ENCODE peak calls at places on chromosomes 7 and 10, in seven cellular contexts. One of them, this sample, is unnamed.

GRCh38 chr10:137031-137430 is 1.8 kb downstream of the ZMYND11 start:
- DNase-seq in mesothelial cell of epicardium: no peak
- DNase-seq in mucosa of descending colon: no peak
- DNase-seq in choroid plexus epithelial cell: peak
- DNase-seq in mammary epithelial cell: peak
- DNase-seq in IMR-90: peak
- DNase-seq in dorsolateral prefrontal cortex: no peak
- DNase-seq in this sample: no peak

GRCh38 chr10:124651402-124651887 is 92.7 kb downstream of the FAM53B start:
- DNase-seq in mucosa of descending colon: peak
- DNase-seq in mesothelial cell of epicardium: no peak
- DNase-seq in choroid plexus epithelial cell: no peak
- DNase-seq in mammary epithelial cell: no peak
- DNase-seq in IMR-90: no peak
- DNase-seq in dorsolateral prefrontal cortex: no peak
- DNase-seq in this sample: no peak

GRCh38 chr10:31939797-31940708 is 11.4 kb upstream of the ARHGAP12 start:
- DNase-seq in IMR-90: no peak
- DNase-seq in mesothelial cell of epicardium: no peak
- DNase-seq in dorsolateral prefrontal cortex: no peak
- DNase-seq in mammary epithelial cell: peak
- DNase-seq in choroid plexus epithelial cell: peak
- DNase-seq in mucosa of descending colon: no peak
- DNase-seq in this sample: no peak

GRCh38 chr10:11670311-11670825 is 58.9 kb upstream of the USP6NL start:
- DNase-seq in mesothelial cell of epicardium: no peak
- DNase-seq in choroid plexus epithelial cell: no peak
- DNase-seq in mucosa of descending colon: no peak
- DNase-seq in IMR-90: no peak
- DNase-seq in mammary epithelial cell: no peak
- DNase-seq in dorsolateral prefrontal cortex: no peak
- DNase-seq in this sample: no peak

GRCh38 chr7:120168066-120168465 is 104.9 kb upstream of the KCND2 start:
- DNase-seq in mammary epithelial cell: peak
- DNase-seq in mucosa of descending colon: no peak
- DNase-seq in dorsolateral prefrontal cortex: no peak
- DNase-seq in mesothelial cell of epicardium: no peak
- DNase-seq in IMR-90: peak
- DNase-seq in choroid plexus epithelial cell: peak
- DNase-seq in this sample: no peak

GRCh38 chr7:27339478-27339877 is 96.9 kb downstream of the EVX1 start:
- DNase-seq in choroid plexus epithelial cell: no peak
- DNase-seq in dorsolateral prefrontal cortex: no peak
- DNase-seq in mucosa of descending colon: no peak
- DNase-seq in IMR-90: no peak
- DNase-seq in mesothelial cell of epicardium: no peak
- DNase-seq in mammary epithelial cell: no peak
- DNase-seq in this sample: no peak

GRCh38 chr10:117470733-117471132 is 71.8 kb upstream of the EMX2 start:
- DNase-seq in mammary epithelial cell: no peak
- DNase-seq in mesothelial cell of epicardium: no peak
- DNase-seq in IMR-90: no peak
- DNase-seq in choroid plexus epithelial cell: no peak
- DNase-seq in mucosa of descending colon: no peak
- DNase-seq in dorsolateral prefrontal cortex: no peak
- DNase-seq in this sample: no peak

GRCh38 chr10:133520193-133520738 is 6.9 kb upstream of the CYP2E1 start:
- DNase-seq in choroid plexus epithelial cell: peak
- DNase-seq in mesothelial cell of epicardium: no peak
- DNase-seq in mucosa of descending colon: peak
- DNase-seq in IMR-90: peak
- DNase-seq in mammary epithelial cell: peak
- DNase-seq in dorsolateral prefrontal cortex: peak
- DNase-seq in this sample: no peak

GRCh38 chr10:615583-616152 is 73.8 kb downstream of the DIP2C start:
- DNase-seq in mucosa of descending colon: peak
- DNase-seq in dorsolateral prefrontal cortex: no peak
- DNase-seq in mesothelial cell of epicardium: no peak
- DNase-seq in mammary epithelial cell: peak
- DNase-seq in choroid plexus epithelial cell: peak
- DNase-seq in IMR-90: peak
- DNase-seq in this sample: no peak

GRCh38 chr7:22587322-22587721 is 87.3 kb upstream of the STEAP1B start:
- DNase-seq in mucosa of descending colon: no peak
- DNase-seq in choroid plexus epithelial cell: no peak
- DNase-seq in dorsolateral prefrontal cortex: no peak
- DNase-seq in IMR-90: no peak
- DNase-seq in mammary epithelial cell: no peak
- DNase-seq in mesothelial cell of epicardium: no peak
- DNase-seq in this sample: no peak

GRCh38 chr10:96457341-96457740 is 56.4 kb downstream of the TLL2 start:
- DNase-seq in mucosa of descending colon: no peak
- DNase-seq in IMR-90: no peak
- DNase-seq in dorsolateral prefrontal cortex: no peak
- DNase-seq in mesothelial cell of epicardium: no peak
- DNase-seq in choroid plexus epithelial cell: no peak
- DNase-seq in mammary epithelial cell: no peak
- DNase-seq in this sample: no peak

GRCh38 chr7:75879771-75880184 is 944 bp downstream of the RHBDD2 start:
- DNase-seq in mesothelial cell of epicardium: no peak
- DNase-seq in choroid plexus epithelial cell: peak
- DNase-seq in IMR-90: peak
- DNase-seq in dorsolateral prefrontal cortex: no peak
- DNase-seq in mammary epithelial cell: no peak
- DNase-seq in mucosa of descending colon: no peak
- DNase-seq in this sample: no peak

GRCh38 chr7:1059200-1060091 is 15.1 kb downstream of the GPR146 start:
- DNase-seq in dorsolateral prefrontal cortex: no peak
- DNase-seq in mucosa of descending colon: peak
- DNase-seq in IMR-90: no peak
- DNase-seq in mesothelial cell of epicardium: no peak
- DNase-seq in choroid plexus epithelial cell: peak
- DNase-seq in mammary epithelial cell: no peak
- DNase-seq in this sample: peak

GRCh38 chr7:54773472-54774399 is 14.7 kb upstream of the SEC61G start:
- DNase-seq in mesothelial cell of epicardium: peak
- DNase-seq in choroid plexus epithelial cell: peak
- DNase-seq in mucosa of descending colon: peak
- DNase-seq in IMR-90: peak
- DNase-seq in mammary epithelial cell: peak
- DNase-seq in dorsolateral prefrontal cortex: peak
- DNase-seq in this sample: peak

GRCh38 chr7:112103246-112103645 is 103.0 kb downstream of the DOCK4 start:
- DNase-seq in mammary epithelial cell: peak
- DNase-seq in choroid plexus epithelial cell: peak
- DNase-seq in mucosa of descending colon: no peak
- DNase-seq in dorsolateral prefrontal cortex: no peak
- DNase-seq in mesothelial cell of epicardium: no peak
- DNase-seq in IMR-90: peak
- DNase-seq in this sample: no peak

GRCh38 chr10:102633848-102634247 is 10.4 kb upstream of the TRIM8 start:
- DNase-seq in mesothelial cell of epicardium: no peak
- DNase-seq in choroid plexus epithelial cell: no peak
- DNase-seq in dorsolateral prefrontal cortex: peak
- DNase-seq in IMR-90: no peak
- DNase-seq in mammary epithelial cell: no peak
- DNase-seq in mucosa of descending colon: peak
- DNase-seq in this sample: no peak

GRCh38 chr10:20743935-20744334 is 153.2 kb downstream of the NEBL start:
- DNase-seq in IMR-90: no peak
- DNase-seq in mucosa of descending colon: no peak
- DNase-seq in mesothelial cell of epicardium: no peak
- DNase-seq in mammary epithelial cell: no peak
- DNase-seq in dorsolateral prefrontal cortex: no peak
- DNase-seq in choroid plexus epithelial cell: no peak
- DNase-seq in this sample: no peak

GRCh38 chr7:31373337-31374289 is 33.1 kb upstream of the NEUROD6 start:
- DNase-seq in IMR-90: peak
- DNase-seq in mesothelial cell of epicardium: no peak
- DNase-seq in mammary epithelial cell: peak
- DNase-seq in mucosa of descending colon: no peak
- DNase-seq in dorsolateral prefrontal cortex: no peak
- DNase-seq in choroid plexus epithelial cell: peak
- DNase-seq in this sample: no peak

GRCh38 chr7:41148521-41148951 is 554.4 kb downstream of the INHBA start:
- DNase-seq in mucosa of descending colon: no peak
- DNase-seq in IMR-90: peak
- DNase-seq in choroid plexus epithelial cell: peak
- DNase-seq in mesothelial cell of epicardium: no peak
- DNase-seq in dorsolateral prefrontal cortex: no peak
- DNase-seq in mammary epithelial cell: peak
- DNase-seq in this sample: no peak

GRCh38 chr7:47344171-47344955 is 237.5 kb downstream of the TNS3 start:
- DNase-seq in dorsolateral prefrontal cortex: no peak
- DNase-seq in mesothelial cell of epicardium: no peak
- DNase-seq in mammary epithelial cell: no peak
- DNase-seq in mucosa of descending colon: no peak
- DNase-seq in choroid plexus epithelial cell: no peak
- DNase-seq in IMR-90: no peak
- DNase-seq in this sample: no peak

GRCh38 chr7:49630513-49630912 is 142.9 kb upstream of the VWC2 start:
- DNase-seq in mucosa of descending colon: no peak
- DNase-seq in mammary epithelial cell: no peak
- DNase-seq in IMR-90: no peak
- DNase-seq in mesothelial cell of epicardium: no peak
- DNase-seq in choroid plexus epithelial cell: no peak
- DNase-seq in dorsolateral prefrontal cortex: no peak
- DNase-seq in this sample: no peak

GRCh38 chr10:99360935-99361334 is 31.8 kb downstream of the CNNM1 start:
- DNase-seq in mucosa of descending colon: no peak
- DNase-seq in mesothelial cell of epicardium: no peak
- DNase-seq in choroid plexus epithelial cell: no peak
- DNase-seq in IMR-90: no peak
- DNase-seq in mammary epithelial cell: no peak
- DNase-seq in dorsolateral prefrontal cortex: no peak
- DNase-seq in this sample: no peak
- TF ChIP-seq CTCF in mucosa of descending colon: no peak
- TF ChIP-seq CTCF in mesothelial cell of epicardium: no peak
- TF ChIP-seq CTCF in choroid plexus epithelial cell: no peak
- TF ChIP-seq CTCF in IMR-90: no peak
- TF ChIP-seq CTCF in mammary epithelial cell: no peak
- TF ChIP-seq CTCF in dorsolateral prefrontal cortex: no peak
- TF ChIP-seq CTCF in this sample: no peak

GRCh38 chr7:103605640-103606039 is 159.6 kb upstream of the SLC26A5 start:
- DNase-seq in IMR-90: peak
- DNase-seq in mucosa of descending colon: no peak
- DNase-seq in mammary epithelial cell: no peak
- DNase-seq in mesothelial cell of epicardium: no peak
- DNase-seq in dorsolateral prefrontal cortex: no peak
- DNase-seq in choroid plexus epithelial cell: no peak
- DNase-seq in this sample: no peak
- TF ChIP-seq CTCF in IMR-90: no peak
- TF ChIP-seq CTCF in mucosa of descending colon: no peak
- TF ChIP-seq CTCF in mammary epithelial cell: no peak
- TF ChIP-seq CTCF in mesothelial cell of epicardium: no peak
- TF ChIP-seq CTCF in dorsolateral prefrontal cortex: no peak
- TF ChIP-seq CTCF in choroid plexus epithelial cell: no peak
- TF ChIP-seq CTCF in this sample: no peak

GRCh38 chr7:20153567-20153966 is 63.6 kb downstream of the MACC1 start:
- DNase-seq in mucosa of descending colon: no peak
- DNase-seq in mesothelial cell of epicardium: no peak
- DNase-seq in mammary epithelial cell: no peak
- DNase-seq in IMR-90: no peak
- DNase-seq in choroid plexus epithelial cell: no peak
- DNase-seq in dorsolateral prefrontal cortex: no peak
- DNase-seq in this sample: no peak

GRCh38 chr7:20157456-20157855 is 59.7 kb downstream of the MACC1 start:
- DNase-seq in mammary epithelial cell: peak
- DNase-seq in mucosa of descending colon: no peak
- DNase-seq in mesothelial cell of epicardium: no peak
- DNase-seq in dorsolateral prefrontal cortex: no peak
- DNase-seq in choroid plexus epithelial cell: no peak
- DNase-seq in IMR-90: no peak
- DNase-seq in this sample: no peak

GRCh38 chr7:20153999-20154398 is 63.2 kb downstream of the MACC1 start:
- DNase-seq in IMR-90: peak
- DNase-seq in mesothelial cell of epicardium: no peak
- DNase-seq in dorsolateral prefrontal cortex: no peak
- DNase-seq in mucosa of descending colon: no peak
- DNase-seq in choroid plexus epithelial cell: no peak
- DNase-seq in mammary epithelial cell: no peak
- DNase-seq in this sample: no peak

GRCh38 chr7:20159226-20159747 is 57.9 kb downstream of the MACC1 start:
- DNase-seq in mucosa of descending colon: no peak
- DNase-seq in choroid plexus epithelial cell: no peak
- DNase-seq in mammary epithelial cell: no peak
- DNase-seq in IMR-90: no peak
- DNase-seq in dorsolateral prefrontal cortex: no peak
- DNase-seq in mesothelial cell of epicardium: no peak
- DNase-seq in this sample: no peak

GRCh38 chr7:20158684-20159083 is 58.5 kb downstream of the MACC1 start:
- DNase-seq in mesothelial cell of epicardium: no peak
- DNase-seq in dorsolateral prefrontal cortex: no peak
- DNase-seq in mammary epithelial cell: no peak
- DNase-seq in mucosa of descending colon: no peak
- DNase-seq in IMR-90: peak
- DNase-seq in choroid plexus epithelial cell: peak
- DNase-seq in this sample: no peak
- TF ChIP-seq CTCF in mesothelial cell of epicardium: no peak
- TF ChIP-seq CTCF in dorsolateral prefrontal cortex: peak
- TF ChIP-seq CTCF in mammary epithelial cell: peak
- TF ChIP-seq CTCF in mucosa of descending colon: no peak
- TF ChIP-seq CTCF in IMR-90: peak
- TF ChIP-seq CTCF in choroid plexus epithelial cell: peak
- TF ChIP-seq CTCF in this sample: no peak

GRCh38 chr7:100789055-100789454 is 38.3 kb downstream of the EPHB4 start:
- DNase-seq in mammary epithelial cell: no peak
- DNase-seq in IMR-90: no peak
- DNase-seq in mesothelial cell of epicardium: no peak
- DNase-seq in choroid plexus epithelial cell: no peak
- DNase-seq in mucosa of descending colon: no peak
- DNase-seq in dorsolateral prefrontal cortex: no peak
- DNase-seq in this sample: no peak
- TF ChIP-seq CTCF in mammary epithelial cell: peak
- TF ChIP-seq CTCF in IMR-90: no peak
- TF ChIP-seq CTCF in mesothelial cell of epicardium: no peak
- TF ChIP-seq CTCF in choroid plexus epithelial cell: peak
- TF ChIP-seq CTCF in mucosa of descending colon: no peak
- TF ChIP-seq CTCF in dorsolateral prefrontal cortex: no peak
- TF ChIP-seq CTCF in this sample: no peak

GRCh38 chr7:128398841-128399135 is 11.0 kb downstream of the IMPDH1 start:
- DNase-seq in choroid plexus epithelial cell: no peak
- DNase-seq in mesothelial cell of epicardium: no peak
- DNase-seq in dorsolateral prefrontal cortex: no peak
- DNase-seq in IMR-90: no peak
- DNase-seq in mammary epithelial cell: no peak
- DNase-seq in mucosa of descending colon: no peak
- DNase-seq in this sample: no peak
- TF ChIP-seq CTCF in choroid plexus epithelial cell: no peak
- TF ChIP-seq CTCF in mesothelial cell of epicardium: peak
- TF ChIP-seq CTCF in dorsolateral prefrontal cortex: peak
- TF ChIP-seq CTCF in IMR-90: no peak
- TF ChIP-seq CTCF in mammary epithelial cell: no peak
- TF ChIP-seq CTCF in mucosa of descending colon: no peak
- TF ChIP-seq CTCF in this sample: no peak

This sample was measured in D721Med.